ENCODE peak calls at places on chromosomes 3 and 15, in four cellular contexts. F is psoas muscle, L is ovary, R is AG04450. W is an unnamed sample.
A peak's percentile ranks its signal among the peaks of the same experiment; 100 is the strongest.

GRCh38 chr15:79629687-79630086 is 197.6 kb downstream of the MINAR1 start:
- DNase-seq in F (no peak), L (no peak), R (no peak), W (no peak)

GRCh38 chr15:60476713-60477112 is 2.2 kb downstream of the ICE2 start:
- DNase-seq in F (no peak), L (no peak), R (no peak), W (no peak)

GRCh38 chr3:141618511-141618910 is 119.6 kb upstream of the RNF7 start:
- DNase-seq in F (no peak), L (no peak), R (no peak), W (no peak)

GRCh38 chr3:177883957-177884356 is 652.3 kb upstream of the KCNMB2 start:
- DNase-seq in F (no peak), L (no peak), R (no peak), W (no peak)

GRCh38 chr15:83449928-83450501 is 2.9 kb downstream of the SH3GL3 start:
- DNase-seq in F (no peak), L (no peak), R (no peak), W (no peak)

GRCh38 chr3:48584836-48585235 is 10.3 kb downstream of the COL7A1 start:
- DNase-seq in F (no peak), L (no peak), R (no peak), W (no peak)

GRCh38 chr3:150094150-150094932 is 123.6 kb upstream of the PFN2 start:
- DNase-seq in F (peak; percentile 67), L (no peak), R (no peak), W (no peak)

GRCh38 chr15:101054116-101054515 is 135.0 kb downstream of the LRRK1 start:
- DNase-seq in F (no peak), L (no peak), R (no peak), W (no peak)

GRCh38 chr3:8595252-8595934 is 49.2 kb downstream of the SSUH2 start:
- DNase-seq in F (peak; percentile 21), L (no peak), R (no peak), W (no peak)

GRCh38 chr3:100834332-100834731 is 125.0 kb downstream of the TFG start:
- DNase-seq in F (no peak), L (no peak), R (no peak), W (no peak)

GRCh38 chr3:153894857-153895256 is 226.3 kb upstream of the ARHGEF26 start:
- DNase-seq in F (no peak), L (no peak), R (no peak), W (no peak)

GRCh38 chr3:9704343-9705322 is 1.0 kb downstream of the CPNE9 start:
- DNase-seq in F (peak; percentile 31), L (no peak), R (no peak), W (no peak)

GRCh38 chr3:11159421-11159904 is 5.2 kb downstream of the HRH1 start:
- DNase-seq in F (peak; percentile 45), L (peak; percentile 72), R (peak; percentile 97), W (no peak)

GRCh38 chr3:84547971-84548970 is 410.5 kb upstream of the CADM2 start:
- DNase-seq in F (peak; percentile 10), L (no peak), R (no peak), W (peak; percentile 28)

GRCh38 chr15:52220896-52221660 is 29.9 kb upstream of the GNB5 start:
- DNase-seq in F (no peak), L (no peak), R (no peak), W (peak; percentile 63)

GRCh38 chr15:52220251-52220650 is 29.1 kb upstream of the GNB5 start:
- DNase-seq in F (no peak), L (no peak), R (no peak), W (no peak)

GRCh38 chr15:52218816-52219215 is 27.6 kb upstream of the GNB5 start:
- DNase-seq in F (no peak), L (no peak), R (no peak), W (no peak)

GRCh38 chr15:52224211-52224610 is 33.0 kb upstream of the GNB5 start:
- DNase-seq in F (no peak), L (no peak), R (no peak), W (no peak)

GRCh38 chr15:52221730-52222129 is 30.5 kb upstream of the GNB5 start:
- DNase-seq in F (no peak), L (no peak), R (no peak), W (no peak)
- H3K4me3 ChIP-seq in F (no peak overlapping the region), L (no peak overlapping the region), R (no peak overlapping the region), W (peak overlapping the region; percentile 49)

GRCh38 chr15:66658057-66658456 is 44.0 kb upstream of the SMAD6 start:
- DNase-seq in F (no peak), L (no peak), R (no peak), W (no peak)
- H3K4me3 ChIP-seq in F (no peak overlapping the region), L (no peak overlapping the region), R (no peak overlapping the region), W (no peak overlapping the region)

DNA sequence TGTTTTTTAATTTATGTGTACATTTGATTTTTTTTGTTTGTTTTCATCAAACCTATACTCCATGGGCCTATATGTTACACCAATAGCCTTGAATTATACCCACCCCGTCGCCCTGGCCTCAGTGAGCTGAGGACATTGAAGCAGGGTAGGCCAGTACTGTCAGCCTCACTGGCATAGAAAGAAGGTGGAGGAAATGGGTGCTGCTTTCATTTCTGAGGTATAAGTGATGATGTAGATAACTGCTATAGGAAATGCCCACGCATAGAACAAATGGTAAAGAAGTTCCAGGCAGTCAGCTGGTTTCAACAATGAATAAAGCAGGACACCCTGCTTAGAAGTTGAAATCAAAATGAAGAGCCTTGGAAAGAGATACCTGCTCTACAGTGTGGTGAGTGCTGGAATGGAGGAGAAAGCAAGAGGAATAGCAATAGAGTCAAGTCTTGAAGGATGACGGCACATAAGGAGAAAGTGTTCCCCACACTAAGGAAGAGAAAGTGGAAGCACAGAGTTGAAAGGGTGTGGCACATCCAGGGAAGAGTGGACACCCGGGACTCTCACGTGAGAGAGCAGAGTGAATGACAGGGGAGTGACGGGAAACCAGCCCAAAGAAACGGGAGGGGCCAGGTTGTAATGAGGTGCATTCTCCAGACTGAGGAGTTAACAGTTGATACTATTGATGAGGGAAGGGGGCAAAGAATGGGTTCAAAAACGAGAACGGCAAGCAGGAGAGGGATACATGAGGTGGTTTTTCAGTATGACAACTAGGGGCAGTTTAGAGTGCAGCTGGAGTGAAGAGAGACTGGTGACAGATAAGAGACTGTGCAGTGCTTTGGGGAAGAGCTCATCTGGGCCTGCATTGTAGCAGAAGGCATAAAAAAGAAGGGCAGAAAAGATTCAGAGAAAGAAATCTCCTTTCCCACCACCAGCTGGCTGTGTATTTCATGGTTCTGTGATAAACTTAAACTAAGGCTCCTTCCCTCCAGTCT is 70.5 kb downstream of the KLHL25 start:
- DNase-seq in F (no peak), L (no peak), R (no peak), W (no peak)
- H3K4me3 ChIP-seq in F (no peak overlapping the region), L (no peak overlapping the region), R (no peak overlapping the region), W (no peak overlapping the region)

GRCh38 chr3:165835431-165835830 is 1.8 kb downstream of the BCHE start:
- DNase-seq in F (no peak), L (no peak), R (no peak), W (no peak)

GRCh38 chr3:165839296-165840076 is 2.3 kb upstream of the BCHE start:
- DNase-seq in F (no peak), L (no peak), R (no peak), W (peak; percentile 91)

GRCh38 chr3:165837801-165838200 is 578 bp upstream of the BCHE start:
- DNase-seq in F (no peak), L (no peak), R (no peak), W (no peak)

GRCh38 chr3:165837058-165837525 is at the start of gene BCHE:
- DNase-seq in F (peak; percentile 23), L (no peak), R (peak; percentile 42), W (peak; percentile 47)
- H3K4me3 ChIP-seq in F (peak within 1 kb of the TSS; percentile 37), L (peak within 1 kb of the TSS; percentile 35), R (peak within 1 kb of the TSS; percentile 55), W (peak within 1 kb of the TSS; percentile 32)

GRCh38 chr3:52455283-52456168 is at the start of gene NISCH:
- DNase-seq in F (peak; percentile 94), L (peak; percentile 81), R (no peak), W (peak; percentile 70)

GRCh38 chr3:52458031-52458760 is 2.8 kb downstream of the NISCH start:
- DNase-seq in F (no peak), L (no peak), R (no peak), W (no peak)

GRCh38 chr3:52456169-52456799 is 880 bp downstream of the NISCH start:
- DNase-seq in F (no peak), L (no peak), R (no peak), W (peak; percentile 19)

GRCh38 chr3:52454938-52455282 is 494 bp upstream of the NISCH start:
- DNase-seq in F (no peak), L (no peak), R (no peak), W (no peak)

DNA sequence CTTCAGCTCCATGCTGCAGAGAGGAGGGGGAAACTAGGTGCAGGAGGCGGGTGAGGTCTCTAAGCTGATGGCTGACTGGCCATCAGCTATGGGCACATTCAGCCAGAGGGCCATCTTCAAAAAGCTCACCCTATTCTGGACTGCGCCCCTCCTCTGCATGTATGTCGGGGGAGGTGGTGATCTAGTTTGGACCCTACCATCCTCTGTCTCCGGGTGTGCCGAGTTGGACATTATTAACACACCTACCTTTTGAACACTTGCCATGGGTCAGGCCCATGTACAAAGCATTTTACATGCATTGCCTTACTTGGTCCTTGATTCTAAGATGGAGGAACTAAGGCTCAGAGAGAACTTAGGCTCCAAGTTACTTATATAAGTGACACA is 1.4 kb downstream of the NISCH start:
- DNase-seq in F (no peak), L (no peak), R (no peak), W (no peak)
- H3K4me3 ChIP-seq in F (peak overlapping the region; percentile 73), L (peak overlapping the region; percentile 75), R (peak overlapping the region; percentile 80), W (peak overlapping the region; percentile 73)

DNA sequence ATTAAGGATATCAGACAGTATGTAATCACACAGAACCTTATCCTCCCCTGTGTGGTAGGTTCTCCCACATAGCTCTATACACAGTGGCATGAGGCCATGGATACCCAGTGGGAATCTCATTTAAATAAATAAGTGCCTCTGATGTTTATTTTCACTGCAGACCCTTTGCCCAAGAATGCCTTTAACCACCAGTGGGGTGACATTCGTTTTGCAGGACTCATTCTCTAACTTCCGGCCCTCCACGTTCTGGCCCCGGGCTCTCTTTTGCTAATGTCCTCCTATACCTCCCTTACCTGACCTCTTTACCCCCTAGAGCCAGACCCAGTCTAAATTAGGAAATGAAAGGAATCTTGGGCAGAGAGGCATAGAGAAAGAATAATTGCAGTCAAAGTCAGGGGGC is 8.3 kb downstream of the CCDC80 start:
- DNase-seq in F (no peak), L (no peak), R (no peak), W (no peak)
- H3K4me3 ChIP-seq in F (no peak overlapping the region), L (no peak overlapping the region), R (peak overlapping the region; percentile 34), W (no peak overlapping the region)